ENCODE peak calls at places on chromosomes 5 and 9, in five cellular contexts. H is AG09319; L is H9; M is lung; W is CD4-positive, alpha-beta T cell. A is an unnamed sample.

GRCh38 chr9:31908158-31908890 is 476.1 kb upstream of the ACO1 start:
- DNase-seq in W (no peak), H (no peak), M (no peak), L (no peak), A (no peak)

GRCh38 chr5:50663636-50664035 is 2.8 kb upstream of the PARP8 start:
- DNase-seq in M (peak; percentile 32), W (no peak), H (no peak), L (no peak), A (no peak)

GRCh38 chr9:135500525-135501260 is at the start of gene MRPS2:
- DNase-seq in M (peak; percentile 87), L (peak; percentile 93), W (peak; percentile 84), H (peak; percentile 61), A (peak; percentile 91)

GRCh38 chr5:119031047-119031886 is 39.6 kb upstream of the DMXL1 start:
- DNase-seq in M (no peak), L (no peak), W (no peak), H (no peak), A (no peak)

GRCh38 chr9:116800074-116800473 is 113.0 kb downstream of the TRIM32 start:
- DNase-seq in W (no peak), L (no peak), M (no peak), H (no peak), A (no peak)

GRCh38 chr5:171336486-171337206 is 27.6 kb downstream of the TLX3 start:
- DNase-seq in L (no peak), H (peak; percentile 15), M (no peak), W (no peak), A (no peak)

GRCh38 chr5:89847743-89848142 is 561.8 kb downstream of the CETN3 start:
- DNase-seq in L (no peak), H (no peak), W (no peak), M (no peak), A (no peak)

GRCh38 chr9:17004500-17004899 is 130.3 kb upstream of the CNTLN start:
- DNase-seq in M (no peak), H (no peak), W (no peak), L (no peak), A (no peak)

GRCh38 chr9:84187090-84187489 is 153.5 kb downstream of the SLC28A3 start:
- DNase-seq in H (no peak), W (no peak), M (no peak), L (no peak), A (no peak)

GRCh38 chr5:125140855-125141254 is 394.4 kb upstream of the ZNF608 start:
- DNase-seq in W (no peak), H (peak; percentile 90), M (no peak), L (no peak), A (no peak)

GRCh38 chr5:14298126-14298847 is 155.1 kb downstream of the TRIO start:
- DNase-seq in H (peak; percentile 16), M (no peak), W (no peak), L (no peak), A (no peak)

GRCh38 chr5:29882036-29882435 is 1311.5 kb upstream of the CDH6 start:
- DNase-seq in M (no peak), L (no peak), H (no peak), W (no peak), A (no peak)

GRCh38 chr5:142906863-142907671 is 136.9 kb downstream of the ARHGAP26 start:
- DNase-seq in M (no peak), H (no peak), L (no peak), W (no peak), A (no peak)

GRCh38 chr5:138352722-138353549 is 451 bp downstream of the KDM3B start:
- DNase-seq in L (peak; percentile 62), M (peak; percentile 65), W (peak; percentile 78), H (no peak), A (peak; percentile 70)
- TF ChIP-seq CTCF in L (peak; percentile 44), M (no peak), W (peak; percentile 55), H (peak; percentile 21), A (no peak)

DNA sequence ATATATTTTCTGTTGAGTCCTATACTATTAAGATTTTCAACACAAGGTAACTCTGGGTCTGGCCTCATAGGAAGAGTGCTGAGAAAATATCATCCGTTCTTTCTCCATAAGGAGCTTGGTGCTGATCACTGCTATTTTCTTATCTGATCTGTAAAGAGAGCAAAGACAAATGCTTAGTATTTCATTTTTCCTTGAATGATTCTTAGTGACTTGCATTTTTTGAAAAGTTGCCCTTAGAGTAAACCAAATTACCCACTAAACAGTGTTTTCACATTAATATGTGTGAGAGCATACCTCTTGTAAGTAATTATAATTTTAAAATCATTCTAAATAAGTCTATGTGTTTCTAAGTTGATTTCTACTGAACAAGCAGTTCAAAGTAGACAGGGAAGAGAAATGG is 121.3 kb upstream of the CTSV start:
- DNase-seq in M (no peak), L (no peak), W (no peak), H (no peak), A (no peak)
- TF ChIP-seq CTCF in M (no peak), L (no peak), W (no peak), H (no peak), A (no peak)

GRCh38 chr9:136910901-136911245 is 24.6 kb downstream of the TRAF2 start:
- DNase-seq in W (no peak), L (peak; percentile 28), M (no peak), H (no peak), A (no peak)
- TF ChIP-seq CTCF in W (no peak), L (no peak), M (no peak), H (no peak), A (no peak)

GRCh38 chr9:87107072-87107471 is 159.8 kb upstream of the GAS1 start:
- DNase-seq in L (peak; percentile 57), M (no peak), H (no peak), W (no peak), A (no peak)
- TF ChIP-seq CTCF in L (peak; percentile 55), M (no peak), H (no peak), W (no peak), A (no peak)

GRCh38 chr5:85109616-85110015 is 724.9 kb upstream of the EDIL3 start:
- DNase-seq in L (no peak), M (no peak), H (no peak), W (no peak), A (no peak)

GRCh38 chr5:85108471-85108870 is 723.8 kb upstream of the EDIL3 start:
- DNase-seq in H (no peak), M (no peak), W (no peak), L (no peak), A (no peak)
- TF ChIP-seq CTCF in H (no peak), M (no peak), W (no peak), L (peak; percentile 50), A (no peak)

DNA sequence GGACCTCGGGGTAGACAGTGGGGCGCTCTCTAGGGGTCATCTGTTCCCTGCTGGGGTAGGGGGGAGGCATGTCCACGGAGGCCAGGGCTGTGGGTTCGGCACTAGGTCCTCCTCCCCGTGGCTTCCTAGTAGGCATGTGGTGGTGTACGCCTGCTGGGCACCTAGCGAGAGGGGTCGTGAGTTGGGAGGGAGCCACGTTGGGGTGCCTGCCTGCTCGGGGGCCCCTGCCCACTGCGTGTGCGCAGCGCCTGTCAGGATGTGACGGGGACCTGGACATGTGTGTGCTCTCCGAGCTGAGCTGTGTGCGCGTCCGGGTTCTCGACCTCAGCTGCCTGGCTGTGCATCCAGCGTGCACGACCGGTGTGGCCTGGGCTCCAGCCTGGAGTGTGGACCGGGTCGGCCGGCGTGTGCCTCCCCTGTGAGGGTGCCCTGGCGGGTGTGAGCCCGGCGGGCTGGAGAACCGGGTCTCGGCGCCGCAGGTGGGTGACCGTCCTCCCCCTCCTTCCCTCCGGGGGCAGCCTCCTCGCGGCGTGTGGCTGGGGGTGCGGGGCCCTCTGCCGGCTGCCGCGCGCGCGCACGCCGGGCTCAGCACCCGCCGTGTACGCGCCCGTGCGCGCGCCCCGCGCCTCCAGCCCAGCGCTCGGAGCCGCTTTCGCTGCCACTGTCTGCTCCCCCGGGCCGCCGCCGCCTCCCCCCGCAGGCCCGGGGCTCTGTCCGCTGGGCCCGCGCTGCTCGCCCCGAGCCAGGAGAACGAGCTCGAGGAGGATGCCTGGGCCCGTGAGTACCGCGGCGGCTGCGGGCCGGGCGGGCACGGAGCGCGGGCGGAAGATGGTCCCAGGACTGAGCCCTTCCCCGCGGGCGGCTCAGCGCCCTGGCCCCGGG is at the start of gene PRR7:
- DNase-seq in M (peak; percentile 35), W (peak; percentile 77), H (peak; percentile 30), L (peak; percentile 61), A (peak; percentile 77)
- TF ChIP-seq CTCF in M (no peak), W (no peak), H (no peak), L (no peak), A (no peak)

GRCh38 chr5:123094919-123095693 is 6.1 kb downstream of the PRDM6 start:
- DNase-seq in L (peak; percentile 66), H (no peak), W (no peak), M (no peak), A (no peak)
- TF ChIP-seq CTCF in L (peak; percentile 71), H (no peak), W (no peak), M (no peak), A (no peak)

GRCh38 chr5:107270561-107270960 is 400.2 kb downstream of the EFNA5 start:
- DNase-seq in M (no peak), W (no peak), L (no peak), H (no peak), A (no peak)
- TF ChIP-seq CTCF in M (no peak), W (no peak), L (no peak), H (no peak), A (no peak)

GRCh38 chr9:127918201-127919107 is 1.6 kb upstream of the ST6GALNAC4 start:
- DNase-seq in H (no peak), M (no peak), W (no peak), L (peak; percentile 71), A (no peak)
- TF ChIP-seq CTCF in H (no peak), M (no peak), W (no peak), L (peak; percentile 55), A (no peak)